ENCODE peak calls at places on chromosomes 16 and 17, in five cellular contexts. Q, C, A, I and J are unnamed samples.

GRCh38 chr17:44444735-44445105 is 55.3 kb upstream of the ITGA2B start:
- DNase-seq in Q (no peak), C (no peak), A (peak; percentile 90), I (peak; percentile 61), J (no peak)

GRCh38 chr17:45162022-45162687 is 480 bp downstream of the HEXIM2 start:
- DNase-seq in Q (no peak), C (no peak), A (no peak), I (no peak), J (no peak)

GRCh38 chr17:16909472-16909871 is 62.4 kb downstream of the TNFRSF13B start:
- DNase-seq in Q (no peak), C (no peak), A (no peak), I (no peak), J (no peak)

GRCh38 chr17:64599187-64599676 is 62.9 kb downstream of the SMURF2 start:
- DNase-seq in Q (peak; percentile 74), C (no peak), A (no peak), I (no peak), J (peak; percentile 35)

GRCh38 chr16:1054660-1055556 is 17.6 kb upstream of the SSTR5 start:
- DNase-seq in Q (no peak), C (peak; percentile 71), A (peak; percentile 23), I (peak; percentile 16), J (no peak)

GRCh38 chr17:28950017-28950751 is 1.1 kb downstream of the PHF12 start:
- DNase-seq in Q (peak; percentile 82), C (peak; percentile 45), A (peak; percentile 63), I (peak; percentile 24), J (peak; percentile 44)

GRCh38 chr16:70430667-70431536 is 8.0 kb downstream of the ST3GAL2 start:
- DNase-seq in Q (peak; percentile 65), C (peak; percentile 74), A (no peak), I (no peak), J (peak; percentile 40)

GRCh38 chr17:43732961-43733360 is 25.6 kb downstream of the SOST start:
- DNase-seq in Q (no peak), C (no peak), A (peak; percentile 94), I (peak; percentile 82), J (no peak)

GRCh38 chr17:64095144-64095882 is 34.6 kb downstream of the ERN1 start:
- DNase-seq in Q (no peak), C (no peak), A (no peak), I (peak; percentile 90), J (no peak)

GRCh38 chr16:4169415-4169814 is 53.2 kb upstream of the ADCY9 start:
- DNase-seq in Q (no peak), C (no peak), A (no peak), I (no peak), J (no peak)

GRCh38 chr16:35154627-35155026 is 1695.2 kb downstream of the TP53TG3F start:
- DNase-seq in Q (no peak), C (no peak), A (no peak), I (no peak), J (no peak)
- H3K9me3 ChIP-seq in Q (peaks cover 5% of the 10 kb centered on the region), C (no peaks in the 10 kb centered on the region), A (no peaks in the 10 kb centered on the region), I (peaks cover 12% of the 10 kb centered on the region), J (no peaks in the 10 kb centered on the region)

GRCh38 chr16:31764103-31764502 is 109.5 kb upstream of the ZNF267 start:
- DNase-seq in Q (no peak), C (no peak), A (no peak), I (no peak), J (no peak)
- H3K9me3 ChIP-seq in Q (peaks cover 49% of the 10 kb centered on the region), C (peaks cover 8% of the 10 kb centered on the region), A (no peaks in the 10 kb centered on the region), I (peaks cover 30% of the 10 kb centered on the region), J (peaks cover 31% of the 10 kb centered on the region)

DNA sequence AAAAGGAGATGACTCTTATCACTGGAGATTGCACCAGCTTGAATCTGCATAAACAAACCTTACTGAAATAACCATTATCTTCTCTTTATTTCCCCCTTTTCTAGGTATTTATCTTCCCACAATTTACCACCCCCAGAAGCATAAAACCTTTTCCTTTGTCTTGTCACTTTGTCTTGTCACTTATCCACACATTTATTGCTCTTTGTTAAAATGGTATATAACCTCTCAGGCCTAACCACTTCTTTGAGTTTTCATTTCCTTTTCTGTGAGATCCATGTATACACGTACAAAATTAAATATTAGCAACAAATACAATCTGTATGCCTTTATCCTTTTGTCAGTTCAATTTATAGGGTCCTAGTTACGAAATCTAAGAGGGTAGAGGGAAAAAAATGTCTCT is 122.9 kb downstream of the CACNG3 start:
- DNase-seq in Q (no peak), C (no peak), A (no peak), I (no peak), J (no peak)
- H3K9me3 ChIP-seq in Q (no peaks in the 10 kb centered on the region), C (peaks cover 4% of the 10 kb centered on the region), A (no peaks in the 10 kb centered on the region), I (peaks cover 7% of the 10 kb centered on the region), J (peaks cover 3% of the 10 kb centered on the region)

DNA sequence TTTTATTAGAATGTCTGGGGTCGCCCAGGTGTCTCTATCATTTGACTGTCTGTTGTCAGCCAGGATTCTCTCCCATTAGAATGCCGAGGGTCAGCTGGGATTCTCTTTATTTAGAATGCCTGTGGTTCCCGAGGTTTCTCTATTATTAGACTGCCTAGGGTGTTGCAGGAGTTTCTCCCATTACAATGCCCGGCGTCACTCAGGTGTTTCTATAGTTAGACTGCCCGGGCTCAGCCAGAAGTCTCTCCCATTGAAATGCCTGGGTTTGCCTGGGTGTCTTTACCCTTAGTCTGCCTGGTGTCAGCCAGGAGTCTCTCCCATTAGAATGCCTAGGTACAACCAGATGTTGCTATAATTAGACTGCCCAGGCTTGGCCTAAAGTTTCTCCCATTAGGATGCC is 2252.0 kb downstream of the TP53TG3F start:
- DNase-seq in Q (no peak), C (no peak), A (no peak), I (no peak), J (no peak)
- H3K9me3 ChIP-seq in Q (no peaks in the 10 kb centered on the region), C (no peaks in the 10 kb centered on the region), A (no peaks in the 10 kb centered on the region), I (peaks cover 14% of the 10 kb centered on the region), J (no peaks in the 10 kb centered on the region)

DNA sequence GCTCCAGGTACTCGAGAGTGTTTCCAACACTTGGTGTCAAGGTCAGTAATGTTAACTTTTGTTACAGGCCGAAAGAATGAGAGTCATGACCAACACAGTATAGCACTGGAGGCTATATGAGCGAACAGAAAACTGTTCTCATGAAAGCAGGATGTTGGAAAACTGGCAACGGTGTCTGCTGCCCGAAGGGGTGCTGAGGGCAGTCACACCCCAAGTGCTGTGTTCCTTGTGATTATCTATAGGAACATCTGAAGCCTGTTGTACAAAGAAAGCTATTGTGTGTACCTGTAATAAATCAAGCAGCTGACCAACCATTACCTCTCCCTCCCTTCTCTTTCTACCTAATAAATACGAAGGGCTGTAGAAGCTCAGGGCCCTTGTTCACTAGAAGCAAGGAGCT is 7.8 kb downstream of the CD300LD start:
- DNase-seq in Q (no peak), C (no peak), A (no peak), I (no peak), J (no peak)
- H3K9me3 ChIP-seq in Q (no peaks in the 10 kb centered on the region), C (peaks cover 3% of the 10 kb centered on the region), A (no peaks in the 10 kb centered on the region), I (peaks cover 9% of the 10 kb centered on the region), J (no peaks in the 10 kb centered on the region)

DNA sequence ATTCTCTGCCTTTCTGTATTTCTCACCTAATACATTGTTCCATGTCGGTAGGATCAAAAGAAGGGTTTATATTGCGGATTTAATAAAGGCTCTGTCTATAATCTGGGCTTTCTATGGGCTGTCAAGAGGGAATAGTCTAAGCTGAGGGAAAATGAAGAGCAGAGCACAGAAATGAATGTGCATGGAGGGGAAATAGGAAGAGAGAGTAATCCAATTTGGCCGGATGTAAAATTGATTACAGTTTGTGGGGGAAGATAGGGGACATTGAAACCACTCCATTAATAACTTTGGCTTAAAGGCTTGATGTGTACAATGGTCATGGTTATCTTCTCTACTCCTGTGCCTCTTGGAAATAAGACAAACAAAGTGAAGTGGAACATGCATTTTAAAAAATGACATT is 334.2 kb upstream of the CDH8 start:
- DNase-seq in Q (no peak), C (no peak), A (no peak), I (no peak), J (no peak)
- H3K9me3 ChIP-seq in Q (no peaks in the 10 kb centered on the region), C (no peaks in the 10 kb centered on the region), A (no peaks in the 10 kb centered on the region), I (no peaks in the 10 kb centered on the region), J (no peaks in the 10 kb centered on the region)

GRCh38 chr16:35906440-35906839 is 2447.0 kb downstream of the TP53TG3F start:
- DNase-seq in Q (no peak), C (no peak), A (no peak), I (no peak), J (no peak)
- H3K9me3 ChIP-seq in Q (peaks cover 8% of the 10 kb centered on the region), C (no peaks in the 10 kb centered on the region), A (no peaks in the 10 kb centered on the region), I (peaks cover 32% of the 10 kb centered on the region), J (no peaks in the 10 kb centered on the region)

DNA sequence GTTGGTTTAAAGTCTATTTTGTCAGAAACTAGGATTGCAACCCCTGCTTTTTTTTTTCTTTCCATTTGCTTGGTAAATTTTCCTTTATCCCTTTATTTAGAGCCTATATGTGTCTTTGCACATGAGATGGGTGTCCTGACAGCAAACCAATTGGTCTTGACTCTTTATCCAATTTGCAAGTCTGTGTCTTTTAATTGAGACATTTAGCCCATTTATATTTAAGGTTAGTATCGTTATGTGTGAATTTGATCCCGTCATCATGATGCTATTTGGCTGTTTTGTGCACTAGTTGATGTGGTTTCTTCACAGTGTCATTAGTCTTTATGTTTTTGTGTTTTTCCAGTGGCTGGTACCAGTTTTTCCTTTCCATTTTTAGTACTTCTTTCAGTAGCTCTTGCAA is 127.7 kb upstream of the ZNF267 start:
- DNase-seq in Q (no peak), C (no peak), A (no peak), I (no peak), J (no peak)
- H3K9me3 ChIP-seq in Q (peaks cover 57% of the 10 kb centered on the region), C (peaks cover 2% of the 10 kb centered on the region), A (no peaks in the 10 kb centered on the region), I (peaks cover 41% of the 10 kb centered on the region), J (peaks cover 37% of the 10 kb centered on the region)

DNA sequence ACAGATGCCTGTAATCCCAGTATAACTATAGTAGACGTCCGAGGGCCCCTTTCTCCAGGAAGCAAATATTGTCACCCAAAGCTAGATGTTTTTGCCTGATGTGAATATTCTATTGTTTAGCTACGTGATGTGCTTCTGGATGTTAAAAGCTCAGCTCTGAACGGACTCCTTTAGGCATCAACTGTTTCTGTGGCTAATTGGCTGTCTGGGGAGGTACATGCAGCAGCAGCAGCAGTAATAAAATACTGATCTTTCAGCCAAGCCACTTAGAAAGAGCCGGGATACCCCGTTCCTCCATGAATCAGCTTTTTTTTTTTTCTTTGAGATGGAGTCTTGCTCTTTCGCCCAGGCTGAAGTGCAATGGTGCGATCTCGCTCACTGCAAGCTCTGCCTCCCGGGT is 43.0 kb downstream of the TRARG1 start:
- DNase-seq in Q (no peak), C (no peak), A (no peak), I (no peak), J (no peak)
- H3K9me3 ChIP-seq in Q (no peaks in the 10 kb centered on the region), C (no peaks in the 10 kb centered on the region), A (no peaks in the 10 kb centered on the region), I (no peaks in the 10 kb centered on the region), J (no peaks in the 10 kb centered on the region)